ENCODE peak calls at places on chromosomes 2 and 18, in six cellular contexts. K is fibroblast of mammary gland, H is astrocyte, G is fibroblast of the aortic adventitia, N is breast epithelium, Z is brain microvascular endothelial cell. X is an unnamed sample.

GRCh38 chr18:70292628-70293027 is 3.8 kb downstream of the SOCS6 start:
- DNase-seq in K (no peak), H (no peak), G (no peak), N (no peak), Z (no peak), X (no peak)

GRCh38 chr2:227703961-227704360 is 13.9 kb downstream of the SLC19A3 start:
- DNase-seq in K (peak; percentile 79), H (peak; percentile 22), G (peak; percentile 25), N (no peak), Z (no peak), X (peak; percentile 34)

GRCh38 chr2:85952196-85952734 is 63.5 kb upstream of the ST3GAL5 start:
- DNase-seq in K (no peak), H (no peak), G (no peak), N (no peak), Z (no peak), X (no peak)

GRCh38 chr2:238270606-238271005 is 17.8 kb downstream of the PER2 start:
- DNase-seq in K (no peak), H (no peak), G (no peak), N (no peak), Z (no peak), X (no peak)

GRCh38 chr2:47310801-47311560 is 92.0 kb upstream of the MSH2 start:
- DNase-seq in K (no peak), H (no peak), G (no peak), N (peak; percentile 90), Z (no peak), X (no peak)

GRCh38 chr2:152585830-152586484 is 131.3 kb downstream of the PRPF40A start:
- DNase-seq in K (peak; percentile 98), H (peak; percentile 98), G (peak; percentile 95), N (no peak), Z (peak; percentile 86), X (peak; percentile 94)

GRCh38 chr2:127597984-127598380 is 48.0 kb upstream of the GPR17 start:
- DNase-seq in K (peak; percentile 68), H (peak; percentile 62), G (peak; percentile 22), N (no peak), Z (peak; percentile 64), X (peak; percentile 43)

GRCh38 chr2:104447831-104448434 is 406.0 kb upstream of the POU3F3 start:
- DNase-seq in K (no peak), H (no peak), G (no peak), N (no peak), Z (no peak), X (no peak)

GRCh38 chr2:151481744-151482143 is 72.0 kb downstream of the RIF1 start:
- DNase-seq in K (no peak), H (no peak), G (no peak), N (no peak), Z (no peak), X (no peak)

GRCh38 chr2:16279201-16279570 is 338.8 kb downstream of the MYCN start:
- DNase-seq in K (no peak), H (no peak), G (no peak), N (no peak), Z (no peak), X (no peak)

GRCh38 chr2:201156051-201156450 is 26.9 kb upstream of the CASP10 start:
- DNase-seq in K (no peak), H (no peak), G (no peak), N (no peak), Z (no peak), X (no peak)

GRCh38 chr2:96144481-96145027 is 686 bp downstream of the DUSP2 start:
- DNase-seq in K (no peak), H (no peak), G (no peak), N (no peak), Z (peak; percentile 7), X (no peak)

GRCh38 chr2:10434885-10435419 is 13.2 kb downstream of the ODC1 start:
- DNase-seq in K (peak; percentile 59), H (no peak), G (peak; percentile 57), N (no peak), Z (peak; percentile 46), X (peak; percentile 71)

GRCh38 chr2:61456070-61456745 is 14.7 kb downstream of the USP34 start:
- DNase-seq in K (peak; percentile 6), H (no peak), G (peak; percentile 27), N (no peak), Z (no peak), X (no peak)

GRCh38 chr2:67945976-67946375 is 116.8 kb downstream of the C1D start:
- DNase-seq in K (no peak), H (no peak), G (peak; percentile 29), N (no peak), Z (no peak), X (peak; percentile 13)

GRCh38 chr18:400466-400865 is 100.0 kb downstream of the COLEC12 start:
- DNase-seq in K (peak; percentile 93), H (peak; percentile 76), G (peak; percentile 63), N (no peak), Z (no peak), X (peak; percentile 95)

GRCh38 chr18:14976736-14977430 is 228.9 kb downstream of the ANKRD30B start:
- DNase-seq in K (peak; percentile 1), H (no peak), G (peak; percentile 49), N (no peak), Z (no peak), X (peak; percentile 19)

GRCh38 chr2:20443276-20443920 is 3.5 kb upstream of the RHOB start:
- DNase-seq in K (peak; percentile 73), H (no peak), G (peak; percentile 80), N (no peak), Z (no peak), X (peak; percentile 74)

GRCh38 chr2:149715005-149715592 is 127.5 kb upstream of the MMADHC start:
- DNase-seq in K (peak; percentile 67), H (peak; percentile 35), G (peak; percentile 73), N (no peak), Z (peak; percentile 38), X (peak; percentile 80)

GRCh38 chr2:96306370-96306769 is 1.0 kb upstream of the SNRNP200 start:
- DNase-seq in K (no peak), H (no peak), G (no peak), N (no peak), Z (no peak), X (no peak)

GRCh38 chr2:165105911-165106310 is 97.9 kb downstream of the SCN3A start:
- DNase-seq in K (peak; percentile 2), H (no peak), G (no peak), N (no peak), Z (peak; percentile 11), X (no peak)

GRCh38 chr2:160380000-160380570 is 113.5 kb downstream of the RBMS1 start:
- DNase-seq in K (no peak), H (no peak), G (no peak), N (no peak), Z (no peak), X (no peak)

GRCh38 chr2:9235388-9236344 is 29.1 kb downstream of the ASAP2 start:
- DNase-seq in K (peak; percentile 71), H (peak; percentile 74), G (peak; percentile 69), N (no peak), Z (no peak), X (peak; percentile 67)

GRCh38 chr18:26185267-26185666 is 41.0 kb upstream of the TAF4B start:
- DNase-seq in K (no peak), H (no peak), G (peak; percentile 1), N (no peak), Z (no peak), X (peak; percentile 11)

GRCh38 chr2:6960659-6961058 is 43.4 kb downstream of the RNF144A start:
- DNase-seq in K (peak; percentile 90), H (peak; percentile 68), G (peak; percentile 85), N (peak; percentile 60), Z (no peak), X (peak; percentile 83)

DNA sequence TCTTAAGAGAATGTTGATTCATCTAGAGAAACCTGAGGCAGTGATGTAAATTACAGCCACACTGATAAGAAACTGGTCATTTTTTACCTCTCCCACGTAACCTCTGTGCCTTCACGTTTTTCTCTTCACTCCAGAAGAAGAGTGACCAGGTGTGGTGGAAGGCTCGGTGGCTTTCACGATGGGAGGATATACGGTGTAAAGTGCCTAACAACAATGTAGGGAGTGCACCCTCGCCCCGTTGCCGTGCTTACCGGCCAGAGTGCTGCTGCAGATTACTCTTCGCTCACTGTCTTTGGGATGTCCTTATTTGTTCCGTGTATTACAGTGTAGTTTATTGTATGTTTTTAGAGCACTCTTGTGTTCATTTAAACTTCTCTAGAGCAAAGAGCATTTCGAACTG is 46.5 kb downstream of the NCK2 start:
- DNase-seq in K (no peak), H (no peak), G (no peak), N (no peak), Z (no peak), X (no peak)
- H3K4me3 ChIP-seq in K (no peak overlapping the region), H (no peak overlapping the region), G (no peak overlapping the region), N (no peak overlapping the region), Z (no peak overlapping the region), X (no peak overlapping the region)

GRCh38 chr18:78996741-78997490 is 17.3 kb downstream of the SALL3 start:
- DNase-seq in K (no peak), H (no peak), G (no peak), N (no peak), Z (no peak), X (no peak)

GRCh38 chr18:78994531-78994930 is 14.9 kb downstream of the SALL3 start:
- DNase-seq in K (no peak), H (no peak), G (no peak), N (no peak), Z (no peak), X (no peak)

GRCh38 chr18:78994977-78995582 is 15.5 kb downstream of the SALL3 start:
- DNase-seq in K (no peak), H (no peak), G (no peak), N (no peak), Z (no peak), X (no peak)

GRCh38 chr18:78994000-78994399 is 14.4 kb downstream of the SALL3 start:
- DNase-seq in K (no peak), H (no peak), G (no peak), N (no peak), Z (no peak), X (no peak)

GRCh38 chr18:78995740-78996395 is 16.2 kb downstream of the SALL3 start:
- DNase-seq in K (no peak), H (no peak), G (no peak), N (no peak), Z (no peak), X (no peak)
- TF ChIP-seq CTCF in K (no peak), H (no peak), G (no peak), N (no peak), Z (no peak), X (no peak)

DNA sequence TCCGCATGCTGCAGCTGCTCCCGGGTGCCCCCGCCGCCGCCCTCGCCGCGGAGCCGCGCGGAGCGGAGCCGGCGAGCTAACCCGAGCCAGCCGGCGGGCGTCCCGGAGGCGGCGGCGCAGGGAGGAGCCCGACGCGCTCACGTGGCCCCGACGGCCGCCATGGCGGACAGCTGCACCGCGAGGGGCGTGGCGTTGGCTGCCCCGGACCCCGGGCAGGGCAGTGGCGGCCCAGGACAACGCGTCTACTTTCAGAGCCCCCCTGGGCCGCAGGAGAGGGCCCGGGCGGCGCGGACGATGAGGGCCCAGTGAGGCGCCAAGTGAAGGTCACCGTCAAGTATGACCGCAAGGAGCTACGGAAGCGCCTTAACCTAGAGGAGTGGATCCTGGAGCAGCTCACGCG is 30.0 kb upstream of the CCNYL1 start:
- DNase-seq in K (no peak), H (no peak), G (no peak), N (no peak), Z (no peak), X (no peak)
- H3K4me3 ChIP-seq in K (no peak overlapping the region), H (no peak overlapping the region), G (no peak overlapping the region), N (no peak overlapping the region), Z (peak overlapping the region; percentile 31), X (peak overlapping the region; percentile 37)

DNA sequence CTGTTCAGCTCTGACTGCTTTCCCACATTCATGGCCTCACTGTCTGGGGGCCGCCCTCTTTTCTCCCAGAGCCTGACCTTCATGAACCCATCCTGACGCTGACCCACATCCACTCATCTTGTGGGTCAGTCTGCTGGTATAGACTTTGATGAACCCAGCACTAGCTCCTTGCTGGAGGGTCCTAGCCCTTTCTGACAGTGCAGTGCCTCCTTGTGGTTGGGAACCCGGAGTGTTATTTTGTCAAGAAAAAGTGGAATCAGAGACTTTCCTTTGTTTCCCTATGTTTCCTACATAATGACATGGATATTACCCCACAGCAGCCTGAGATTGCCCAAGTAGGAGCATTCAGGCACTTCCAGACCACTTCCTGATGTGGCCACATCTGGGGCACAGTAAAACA is 19.3 kb upstream of the OSR1 start:
- DNase-seq in K (no peak), H (no peak), G (no peak), N (no peak), Z (no peak), X (no peak)
- TF ChIP-seq CTCF in K (peak; percentile 5), H (no peak), G (no peak), N (no peak), Z (peak; percentile 44), X (no peak)

X was measured in choroid plexus epithelial cell.